ENCODE peak calls at places on chromosomes 16 and 17, in five cellular contexts. J, M, L, P and H are unnamed samples.

GRCh38 chr16:85728879-85729278 is 22.0 kb downstream of the C16orf74 start:
- DNase-seq in J (no peak), M (no peak), L (no peak), P (peak; percentile 48), H (no peak)

GRCh38 chr17:20784100-20784665 is 204.7 kb downstream of the CDRT15L2 start:
- DNase-seq in J (no peak), M (no peak), L (peak; percentile 33), P (no peak), H (no peak)

GRCh38 chr17:45584092-45585036 is 93.8 kb upstream of the PLEKHM1 start:
- DNase-seq in J (peak; percentile 92), M (peak; percentile 78), L (peak; percentile 83), P (peak; percentile 75), H (peak; percentile 91)

GRCh38 chr17:13725286-13725990 is 123.7 kb upstream of the HS3ST3A1 start:
- DNase-seq in J (no peak), M (peak; percentile 82), L (no peak), P (no peak), H (peak; percentile 36)

GRCh38 chr17:43702636-43703035 is 40.9 kb upstream of the MEOX1 start:
- DNase-seq in J (no peak), M (peak; percentile 19), L (peak; percentile 63), P (no peak), H (no peak)

GRCh38 chr16:69417537-69418199 is 6.8 kb upstream of the CYB5B start:
- DNase-seq in J (no peak), M (peak; percentile 65), L (no peak), P (no peak), H (peak; percentile 70)

GRCh38 chr17:13736915-13737314 is 135.2 kb upstream of the HS3ST3A1 start:
- DNase-seq in J (no peak), M (peak; percentile 90), L (no peak), P (no peak), H (peak; percentile 24)

GRCh38 chr16:85462405-85463227 is 150.5 kb upstream of the GSE1 start:
- DNase-seq in J (no peak), M (peak; percentile 52), L (peak; percentile 86), P (peak; percentile 54), H (no peak)

GRCh38 chr16:57893559-57894389 is 77.2 kb downstream of the CNGB1 start:
- DNase-seq in J (no peak), M (peak; percentile 82), L (no peak), P (no peak), H (peak; percentile 85)

GRCh38 chr16:25311950-25312349 is 54.3 kb upstream of the ZKSCAN2 start:
- DNase-seq in J (no peak), M (no peak), L (no peak), P (no peak), H (no peak)
- H3K9ac ChIP-seq in J (no peak overlapping the region), M (no peak overlapping the region), L (no peak overlapping the region), P (no peak overlapping the region), H (no peak overlapping the region)

GRCh38 chr17:56222255-56222654 is 69.0 kb downstream of the ANKFN1 start:
- DNase-seq in J (no peak), M (peak; percentile 23), L (no peak), P (no peak), H (no peak)
- TF ChIP-seq EZH2phosphoT487 in J (no peak), M (no peak), L (no peak), P (no peak), H (no peak)

DNA sequence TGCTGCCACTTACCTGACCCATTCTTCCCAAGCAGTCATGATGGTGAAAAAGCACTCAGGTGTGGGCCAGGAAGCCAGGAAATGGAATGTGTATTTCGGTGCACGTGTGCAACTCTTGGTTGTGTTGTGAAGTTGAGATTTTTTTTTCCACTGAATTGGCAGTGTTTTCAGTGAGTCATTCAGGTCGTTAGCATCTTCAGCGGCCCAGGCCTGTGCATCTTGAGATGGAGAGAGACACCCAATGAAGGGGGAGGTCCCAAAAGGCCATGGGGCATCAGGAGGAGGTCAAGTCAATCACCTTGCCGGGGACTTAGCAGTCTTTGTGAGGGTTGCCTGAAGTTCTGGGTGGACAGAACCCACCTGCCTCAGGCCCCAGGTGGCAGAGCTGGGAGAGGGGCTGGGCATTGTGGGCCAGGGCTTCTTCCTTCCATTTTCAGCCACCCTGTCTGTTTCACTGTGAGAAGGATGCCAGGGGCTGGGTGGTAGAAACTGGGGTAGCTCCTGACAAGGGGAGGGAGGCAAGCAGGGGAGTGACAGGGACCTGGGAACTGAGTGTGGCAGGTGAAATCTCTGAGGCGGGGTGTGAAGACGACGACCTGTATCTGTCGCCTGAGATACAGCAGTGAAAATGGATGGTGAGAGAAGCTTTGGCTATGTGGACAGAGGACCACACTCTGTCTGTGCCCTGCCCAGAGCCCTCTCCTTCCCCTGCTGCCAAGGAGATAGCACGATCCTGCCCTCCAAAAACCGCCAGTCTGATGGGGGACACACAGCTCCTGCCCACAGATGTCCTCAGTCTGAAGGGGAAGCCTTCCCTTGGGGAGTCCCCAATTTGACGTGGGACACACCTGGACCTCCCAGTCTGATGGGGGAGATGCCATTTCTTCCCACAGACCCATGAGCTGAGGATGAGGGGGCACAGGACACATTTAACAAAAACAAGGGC is 11.8 kb downstream of the TBKBP1 start:
- DNase-seq in J (no peak), M (no peak), L (no peak), P (no peak), H (no peak)
- H2AFZ ChIP-seq in J (no peak overlapping the region), M (no peak overlapping the region), L (no peak overlapping the region), P (no peak overlapping the region), H (no peak overlapping the region)

GRCh38 chr17:10380631-10381408 is 8.0 kb upstream of the MYH13 start:
- DNase-seq in J (no peak), M (peak; percentile 40), L (no peak), P (no peak), H (no peak)

GRCh38 chr17:10385871-10386270 is 13.1 kb upstream of the MYH13 start:
- DNase-seq in J (no peak), M (no peak), L (no peak), P (no peak), H (no peak)

GRCh38 chr17:10384175-10384574 is 11.4 kb upstream of the MYH13 start:
- DNase-seq in J (no peak), M (peak; percentile 9), L (no peak), P (peak; percentile 73), H (no peak)
- H3K9ac ChIP-seq in J (no peak overlapping the region), M (no peak overlapping the region), L (no peak overlapping the region), P (no peak overlapping the region), H (no peak overlapping the region)

GRCh38 chr17:18181358-18181757 is 2.3 kb upstream of the ALKBH5 start:
- DNase-seq in J (no peak), M (peak; percentile 92), L (no peak), P (no peak), H (peak; percentile 70)
- TF ChIP-seq EZH2phosphoT487 in J (no peak), M (no peak), L (no peak), P (no peak), H (no peak)

GRCh38 chr17:48022906-48023305 is 14.7 kb downstream of the COPZ2 start:
- DNase-seq in J (no peak), M (peak; percentile 44), L (peak; percentile 3), P (no peak), H (peak; percentile 70)
- H2AFZ ChIP-seq in J (peak overlapping the region; percentile 82), M (peak overlapping the region; percentile 77), L (peak overlapping the region; percentile 95), P (no peak overlapping the region), H (peak overlapping the region; percentile 95)

GRCh38 chr16:79013004-79013403 is 587.5 kb downstream of the MAF start:
- DNase-seq in J (no peak), M (no peak), L (no peak), P (no peak), H (no peak)
- H3K9ac ChIP-seq in J (no peak overlapping the region), M (no peak overlapping the region), L (no peak overlapping the region), P (no peak overlapping the region), H (no peak overlapping the region)